ENCODE peak calls at places on chromosomes 5 and 9, in six cellular contexts. J is lower lobe of right lung, H is small intestine, E is psoas muscle, G is breast epithelium, C is brain microvascular endothelial cell. R is an unnamed sample.

GRCh38 chr5:81007637-81008027 is 47.5 kb downstream of the RASGRF2 start:
- DNase-seq in J (no peak), C (no peak), G (no peak), E (no peak), H (no peak), R (no peak)

GRCh38 chr5:89878140-89878570 is 531.4 kb downstream of the CETN3 start:
- DNase-seq in H (no peak), C (peak; percentile 92), G (no peak), J (no peak), E (no peak), R (no peak)

GRCh38 chr5:95803271-95804148 is 19.0 kb downstream of the GLRX start:
- DNase-seq in G (no peak), J (no peak), C (no peak), E (no peak), H (peak; percentile 97), R (no peak)

GRCh38 chr9:28378236-28378635 is 805.0 kb upstream of the C9orf72 start:
- DNase-seq in C (no peak), E (no peak), H (no peak), G (no peak), J (no peak), R (no peak)

GRCh38 chr9:95091574-95091970 is 225.9 kb downstream of the FANCC start:
- DNase-seq in C (peak; percentile 84), G (peak; percentile 43), J (no peak), E (no peak), H (no peak), R (no peak)

GRCh38 chr5:102277059-102277621 is 18.9 kb downstream of the SLCO4C1 start:
- DNase-seq in J (no peak), E (no peak), G (no peak), C (no peak), H (no peak), R (no peak)

GRCh38 chr9:110065527-110065926 is 142.4 kb downstream of the C9orf152 start:
- DNase-seq in G (no peak), J (no peak), C (no peak), H (no peak), E (no peak), R (no peak)

GRCh38 chr9:36935768-36936497 is 98.1 kb downstream of the PAX5 start:
- DNase-seq in J (no peak), G (no peak), C (no peak), H (no peak), E (no peak), R (no peak)

GRCh38 chr5:378976-379742 is 57.6 kb downstream of the AHRR start:
- DNase-seq in H (no peak), E (no peak), J (no peak), G (no peak), C (no peak), R (peak; percentile 40)

GRCh38 chr5:158614951-158615350 is 484.8 kb downstream of the EBF1 start:
- DNase-seq in G (no peak), C (no peak), J (no peak), E (no peak), H (no peak), R (no peak)

GRCh38 chr9:130042931-130043653 is at the start of gene FNBP1:
- DNase-seq in E (peak; percentile 80), G (peak; percentile 74), J (peak; percentile 85), H (peak; percentile 49), C (peak; percentile 61), R (peak; percentile 91)

GRCh38 chr5:163221581-163221980 is 215.8 kb upstream of the CCNG1 start:
- DNase-seq in H (no peak), C (no peak), E (no peak), J (no peak), G (no peak), R (no peak)

GRCh38 chr5:56712895-56713565 is 102.3 kb upstream of the MAP3K1 start:
- DNase-seq in G (no peak), J (no peak), C (no peak), H (no peak), E (no peak), R (no peak)

GRCh38 chr5:125874717-125875116 is 548.5 kb upstream of the GRAMD2B start:
- DNase-seq in E (no peak), J (no peak), C (no peak), G (no peak), H (no peak), R (no peak)

GRCh38 chr5:159051431-159052281 is 48.1 kb downstream of the EBF1 start:
- DNase-seq in E (peak; percentile 52), C (peak; percentile 40), H (no peak), J (peak; percentile 57), G (no peak), R (peak; percentile 67)

GRCh38 chr5:143921525-143922311 is 109.8 kb downstream of the HMHB1 start:
- DNase-seq in C (peak; percentile 79), E (no peak), H (no peak), J (no peak), G (no peak), R (no peak)

GRCh38 chr9:110782701-110783100 is 114.1 kb downstream of the MUSK start:
- DNase-seq in E (no peak), C (no peak), H (no peak), J (no peak), G (no peak), R (no peak)

GRCh38 chr5:120564013-120564412 is 99.9 kb downstream of the PRR16 start:
- DNase-seq in G (no peak), J (no peak), C (no peak), H (no peak), E (no peak), R (no peak)

GRCh38 chr9:106945727-106946690 is 83.0 kb downstream of the ZNF462 start:
- DNase-seq in G (no peak), C (peak; percentile 89), E (no peak), H (no peak), J (no peak), R (no peak)

GRCh38 chr5:1210832-1211251 is 9.4 kb downstream of the SLC6A19 start:
- DNase-seq in H (no peak), J (peak; percentile 40), E (no peak), G (no peak), C (no peak), R (no peak)

GRCh38 chr5:87650284-87650683 is 237.6 kb upstream of the CCNH start:
- DNase-seq in J (no peak), E (no peak), H (no peak), G (no peak), C (no peak), R (no peak)

GRCh38 chr5:19258686-19259085 is 729.3 kb downstream of the CDH18 start:
- DNase-seq in E (no peak), C (no peak), J (no peak), G (no peak), H (no peak), R (no peak)

GRCh38 chr5:142613231-142613630 is 72.7 kb downstream of the FGF1 start:
- DNase-seq in E (no peak), J (no peak), H (no peak), G (no peak), C (no peak), R (no peak)

GRCh38 chr5:32703957-32704356 is 7.2 kb upstream of the NPR3 start:
- DNase-seq in E (no peak), G (no peak), C (no peak), H (no peak), J (no peak), R (no peak)

GRCh38 chr9:99011161-99011709 is 67.5 kb downstream of the COL15A1 start:
- DNase-seq in C (no peak), G (no peak), H (no peak), E (no peak), J (no peak), R (no peak)

GRCh38 chr9:107070591-107070990 is 207.6 kb downstream of the ZNF462 start:
- DNase-seq in E (no peak), C (no peak), H (no peak), J (no peak), G (no peak), R (no peak)

GRCh38 chr9:114570742-114571141 is 16.8 kb upstream of the ATP6V1G1 start:
- DNase-seq in E (no peak), H (no peak), J (no peak), C (no peak), G (no peak), R (no peak)

DNA sequence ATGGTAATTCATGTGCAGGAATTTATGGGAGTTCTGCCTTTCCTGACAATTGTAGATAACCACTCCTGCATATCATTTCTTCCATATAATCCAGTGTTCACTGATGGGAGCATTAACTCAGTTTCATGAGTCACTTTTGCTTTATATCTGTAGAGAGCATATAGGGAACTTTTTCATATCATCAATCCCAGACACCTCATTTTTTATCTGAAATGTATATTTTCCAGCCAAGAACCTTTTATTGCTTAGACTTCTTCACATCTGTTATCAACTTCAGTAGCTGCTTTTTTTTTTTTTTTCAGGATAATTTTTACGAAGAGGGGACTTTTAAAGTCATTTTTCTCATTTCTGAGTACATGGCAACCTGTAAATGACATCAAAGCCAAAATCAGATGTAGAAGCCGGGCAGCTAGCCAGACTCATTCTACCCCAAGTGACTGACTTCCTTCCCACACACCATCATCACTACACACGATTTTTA is 41.1 kb downstream of the NFX1 start:
- DNase-seq in J (no peak), C (no peak), G (no peak), H (no peak), E (no peak), R (no peak)
- H3K27ac ChIP-seq in J (no peak overlapping the region), C (no peak overlapping the region), G (no peak overlapping the region), H (no peak overlapping the region), E (no peak overlapping the region), R (no peak overlapping the region)

GRCh38 chr5:118554991-118555390 is 433.4 kb downstream of the DTWD2 start:
- DNase-seq in E (no peak), G (no peak), J (no peak), H (no peak), C (no peak), R (no peak)
- H3K27ac ChIP-seq in E (no peak overlapping the region), G (no peak overlapping the region), J (no peak overlapping the region), H (no peak overlapping the region), C (no peak overlapping the region), R (no peak overlapping the region)

GRCh38 chr5:65101706-65102105 is 333.0 kb downstream of the CWC27 start:
- DNase-seq in H (no peak), E (no peak), G (no peak), J (no peak), C (no peak), R (no peak)
- H3K27ac ChIP-seq in H (peak overlapping the region; percentile 84), E (no peak overlapping the region), G (no peak overlapping the region), J (no peak overlapping the region), C (peak overlapping the region; percentile 73), R (no peak overlapping the region)

GRCh38 chr5:150323819-150324218 is 21.1 kb upstream of the ARSI start:
- DNase-seq in C (no peak), J (no peak), G (no peak), E (no peak), H (no peak), R (no peak)

GRCh38 chr5:150321211-150321610 is 18.5 kb upstream of the ARSI start:
- DNase-seq in C (no peak), G (no peak), E (no peak), J (no peak), H (no peak), R (no peak)

GRCh38 chr5:150323092-150323491 is 20.4 kb upstream of the ARSI start:
- DNase-seq in E (no peak), H (no peak), G (no peak), C (no peak), J (no peak), R (no peak)

GRCh38 chr5:150321784-150322183 is 19.1 kb upstream of the ARSI start:
- DNase-seq in H (no peak), E (no peak), C (no peak), J (no peak), G (no peak), R (no peak)

DNA sequence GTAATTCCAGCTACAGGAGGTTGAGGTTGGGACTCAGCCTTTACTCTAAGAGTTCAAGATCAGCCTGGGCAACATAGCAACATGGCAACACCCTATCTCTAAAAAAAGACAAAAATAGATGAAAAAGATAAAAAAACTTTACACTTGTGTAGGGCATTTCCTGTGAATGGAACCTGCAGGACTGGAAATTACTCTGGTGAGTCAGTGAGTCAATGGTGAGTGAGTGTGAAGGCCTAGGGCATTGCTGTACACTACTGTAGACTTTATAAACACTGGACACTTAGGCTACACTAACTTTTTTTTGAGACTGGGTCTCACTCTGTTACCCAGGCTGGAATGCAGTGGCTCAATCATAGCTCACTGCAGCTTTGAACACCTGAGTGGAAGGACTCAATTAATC is 19.5 kb upstream of the ARSI start:
- DNase-seq in H (no peak), G (no peak), C (peak; percentile 63), J (no peak), E (no peak), R (no peak)
- H3K27ac ChIP-seq in H (no peak overlapping the region), G (no peak overlapping the region), C (no peak overlapping the region), J (no peak overlapping the region), E (no peak overlapping the region), R (no peak overlapping the region)

R was measured in upper lobe of right lung.